ENCODE peak calls at places on chromosomes 7 and 10, in five cellular contexts. V, I, C, Z and Y are unnamed samples.

GRCh38 chr7:88254721-88255120 is 34.9 kb upstream of the SRI start:
- DNase-seq in C (no peak), V (peak), I (no peak), Z (no peak), Y (peak)

GRCh38 chr7:27532256-27532783 is 130.4 kb downstream of the HIBADH start:
- DNase-seq in I (no peak), Z (no peak), C (no peak), V (no peak), Y (no peak)

GRCh38 chr7:82810558-82811259 is 352.0 kb downstream of the PCLO start:
- DNase-seq in I (no peak), C (no peak), Z (no peak), V (peak), Y (peak)

GRCh38 chr10:88227342-88228018 is 355.6 kb downstream of the RNLS start:
- DNase-seq in Z (no peak), V (no peak), C (no peak), I (no peak), Y (no peak)

GRCh38 chr7:133705596-133705995 is 421.5 kb upstream of the LRGUK start:
- DNase-seq in Z (no peak), C (no peak), V (peak), I (no peak), Y (no peak)

GRCh38 chr10:112953760-112954159 is 3.7 kb downstream of the TCF7L2 start:
- DNase-seq in Z (no peak), V (no peak), I (no peak), C (no peak), Y (no peak)

GRCh38 chr10:68897336-68897741 is 3.8 kb upstream of the DDX50 start:
- DNase-seq in V (peak), Z (peak), C (no peak), I (no peak), Y (peak)

GRCh38 chr7:650339-651031 is 76.0 kb upstream of the DNAAF5 start:
- DNase-seq in V (no peak), Z (no peak), I (no peak), C (no peak), Y (no peak)

GRCh38 chr7:65269150-65269856 is 104.4 kb upstream of the ZNF92 start:
- DNase-seq in C (peak), I (peak), V (peak), Z (peak), Y (peak)

GRCh38 chr10:120810298-120810697 is 40.9 kb upstream of the WDR11 start:
- DNase-seq in C (no peak), Z (no peak), I (no peak), V (no peak), Y (no peak)

GRCh38 chr10:122336961-122337360 is 37.5 kb upstream of the PLEKHA1 start:
- DNase-seq in V (no peak), I (no peak), Z (no peak), C (no peak), Y (no peak)

GRCh38 chr10:122336332-122336731 is 38.2 kb upstream of the PLEKHA1 start:
- DNase-seq in I (no peak), C (no peak), Z (no peak), V (no peak), Y (no peak)

GRCh38 chr10:122342293-122343134 is 32.0 kb upstream of the PLEKHA1 start:
- DNase-seq in I (peak), C (no peak), Z (peak), V (peak), Y (peak)

GRCh38 chr10:122341141-122341810 is 33.2 kb upstream of the PLEKHA1 start:
- DNase-seq in V (no peak), C (no peak), I (no peak), Z (no peak), Y (no peak)

GRCh38 chr10:122338609-122339441 is 35.7 kb upstream of the PLEKHA1 start:
- DNase-seq in Z (no peak), C (no peak), I (no peak), V (no peak), Y (no peak)
- TF ChIP-seq HDAC2 in Z (no peak), C (no peak), I (no peak), V (no peak), Y (no peak)

GRCh38 chr10:78596556-78596955 is 472.2 kb upstream of the ZMIZ1 start:
- DNase-seq in Z (no peak), V (no peak), I (no peak), C (no peak), Y (no peak)

GRCh38 chr10:78599122-78599853 is 469.5 kb upstream of the ZMIZ1 start:
- DNase-seq in I (no peak), C (no peak), V (no peak), Z (no peak), Y (no peak)

GRCh38 chr10:78600121-78600665 is 468.6 kb upstream of the ZMIZ1 start:
- DNase-seq in I (no peak), C (no peak), V (no peak), Z (no peak), Y (no peak)

GRCh38 chr10:78597791-78598555 is 470.8 kb upstream of the ZMIZ1 start:
- DNase-seq in Z (no peak), C (no peak), I (no peak), V (no peak), Y (no peak)

GRCh38 chr10:78594938-78595645 is 473.7 kb upstream of the ZMIZ1 start:
- DNase-seq in C (no peak), I (no peak), V (no peak), Z (no peak), Y (no peak)
- H3K27ac ChIP-seq in C (no peak), I (no peak), V (no peak), Z (no peak), Y (no peak)

DNA sequence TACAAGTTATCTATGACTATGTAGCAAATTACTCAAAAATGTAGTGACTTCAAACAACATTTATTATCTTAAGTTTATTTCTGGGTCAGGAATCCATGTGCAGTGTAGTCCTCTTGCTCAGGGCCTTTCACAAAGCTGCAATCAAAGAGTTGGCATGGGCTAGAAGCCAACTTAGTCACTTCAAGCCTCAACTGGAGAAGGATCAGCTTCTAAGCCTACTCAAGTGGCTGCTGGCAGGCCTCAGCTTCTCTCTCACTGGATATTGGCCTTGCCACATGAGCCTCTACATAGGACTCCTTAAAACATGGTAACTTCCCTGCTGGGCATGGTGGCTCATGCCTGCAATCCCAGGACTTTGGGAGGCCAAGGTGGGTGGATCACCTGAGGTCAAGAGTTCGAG is 5.0 kb upstream of the NFE2L3 start:
- DNase-seq in I (no peak), V (no peak), C (no peak), Z (no peak), Y (no peak)
- TF ChIP-seq HDAC2 in I (no peak), V (no peak), C (no peak), Z (no peak), Y (no peak)

GRCh38 chr7:30321992-30322637 is 37.7 kb downstream of the ZNRF2 start:
- DNase-seq in I (no peak), V (no peak), C (peak), Z (no peak), Y (no peak)
- H3K27ac ChIP-seq in I (no peak), V (no peak), C (peak), Z (peak), Y (no peak)

GRCh38 chr7:43926193-43927043 is at the start of gene UBE2D4:
- DNase-seq in C (peak), Z (peak), I (no peak), V (peak), Y (peak)
- TF ChIP-seq HDAC2 in C (no peak), Z (peak), I (no peak), V (no peak), Y (peak)

DNA sequence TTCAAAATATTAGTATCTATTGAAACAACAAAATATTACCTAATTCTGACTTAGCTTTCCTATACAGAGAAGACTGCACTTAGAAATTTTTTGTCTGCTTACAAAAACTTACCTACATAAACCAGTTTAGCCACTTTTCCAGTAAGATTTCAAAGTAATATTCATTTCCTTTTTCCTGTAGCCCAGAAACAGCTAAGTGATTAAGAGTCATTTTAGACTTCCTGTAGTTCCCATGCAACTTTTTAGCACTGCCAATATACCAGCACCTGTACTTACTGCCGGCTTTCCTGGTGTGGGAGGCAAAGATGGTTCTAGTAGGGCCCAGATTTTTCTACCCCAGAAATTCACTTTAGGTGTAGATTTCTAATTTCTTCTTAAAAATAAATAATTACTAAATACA is 21.8 kb downstream of the NT5C2 start:
- DNase-seq in I (no peak), V (no peak), C (no peak), Z (no peak), Y (no peak)
- H3K27ac ChIP-seq in I (no peak), V (no peak), C (no peak), Z (no peak), Y (no peak)

DNA sequence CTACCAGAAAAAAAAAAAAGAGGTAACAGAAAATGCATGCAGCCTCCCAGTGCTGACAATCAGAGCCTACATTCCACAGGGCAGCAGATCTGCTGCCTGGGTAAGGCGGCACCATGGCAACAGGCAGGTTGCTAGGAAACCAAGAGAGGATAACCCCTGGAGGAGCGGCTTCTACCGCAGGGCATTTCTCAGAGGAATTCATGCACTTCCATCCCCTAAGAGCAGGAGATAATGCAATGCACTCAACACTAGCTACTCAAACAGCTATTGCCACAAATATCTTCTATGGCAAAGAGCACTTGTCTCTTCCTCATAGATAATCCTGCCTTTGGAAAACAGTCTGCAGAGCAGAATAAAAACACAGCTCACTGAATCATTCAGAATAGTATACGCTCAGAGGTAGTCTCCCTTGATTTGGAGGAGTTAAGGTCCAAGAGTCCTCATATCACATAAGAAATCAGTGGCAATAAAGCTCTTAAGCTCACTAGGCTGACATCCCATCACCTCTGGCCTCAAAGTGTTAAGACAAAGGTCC is 10.8 kb downstream of the PSAP start:
- DNase-seq in Z (no peak), I (peak), V (peak), C (no peak), Y (no peak)
- TF ChIP-seq HDAC2 in Z (no peak), I (no peak), V (no peak), C (no peak), Y (no peak)

DNA sequence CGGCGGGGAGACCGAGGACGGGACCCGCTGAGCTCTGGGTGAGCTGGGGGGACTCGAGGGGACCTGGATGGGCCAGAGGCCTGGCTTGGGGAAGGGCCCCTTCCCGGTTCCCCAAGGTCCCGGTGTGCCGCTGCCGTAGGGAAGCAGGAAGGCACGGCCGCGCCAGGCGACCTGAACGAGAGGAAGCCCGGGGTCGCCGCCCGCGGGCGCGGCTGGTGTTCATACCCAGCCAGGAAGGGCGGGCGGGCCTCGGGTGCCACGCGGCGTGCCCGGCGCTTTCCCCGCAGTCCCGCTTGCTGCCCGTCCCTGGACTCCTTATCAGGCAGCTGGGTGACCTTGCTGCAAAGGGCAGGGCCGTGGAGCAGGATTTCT is 38.0 kb downstream of the ZNF777 start:
- DNase-seq in V (no peak), C (no peak), I (no peak), Z (no peak), Y (no peak)
- H3K27ac ChIP-seq in V (no peak), C (no peak), I (no peak), Z (no peak), Y (no peak)

DNA sequence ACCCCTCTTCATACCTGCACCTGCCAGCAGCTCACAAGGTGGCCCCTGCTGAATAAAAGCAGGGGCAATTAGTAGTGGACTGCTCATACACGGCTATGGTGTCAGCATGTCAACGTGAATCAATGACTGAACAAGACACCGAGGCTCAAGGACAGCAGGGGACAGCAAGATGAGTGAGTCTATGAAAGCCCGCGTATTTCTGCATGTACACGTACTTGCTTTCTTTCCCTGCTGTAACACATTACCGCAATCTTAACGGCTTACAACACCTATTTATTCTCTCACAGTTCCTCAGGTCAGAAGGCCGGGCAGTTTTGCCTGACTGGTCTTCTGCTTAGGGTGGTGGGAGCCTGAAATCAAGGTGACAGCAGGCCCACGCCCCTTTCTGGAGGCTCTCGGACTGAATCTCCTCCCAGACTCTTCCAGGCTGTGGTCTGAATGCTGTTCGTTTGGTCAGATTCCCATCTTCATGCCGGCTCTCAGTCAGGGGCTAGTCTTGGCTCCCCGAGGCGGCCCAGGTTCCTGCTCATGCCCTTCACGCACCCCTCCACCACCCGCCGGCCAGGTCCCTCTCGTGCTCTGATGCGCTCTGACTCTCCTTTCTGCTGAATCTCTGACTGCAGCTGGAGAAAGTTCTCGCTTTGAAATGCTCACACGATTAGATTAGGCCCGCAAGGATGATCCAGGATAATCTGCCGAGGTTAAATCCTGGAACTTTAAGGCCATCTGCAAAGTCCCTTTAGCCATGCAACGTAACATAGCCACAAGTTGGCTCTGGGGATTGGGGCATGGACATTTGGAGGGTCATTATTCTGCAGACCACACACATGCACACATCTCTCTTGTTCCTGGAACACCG is 7.8 kb upstream of the PPP2R2D start:
- DNase-seq in I (no peak), C (no peak), Z (no peak), V (no peak), Y (no peak)
- TF ChIP-seq HDAC2 in I (no peak), C (no peak), Z (no peak), V (no peak), Y (no peak)